ENCODE peak calls at places on chromosomes 7 and 10, in four cellular contexts. Y is A549, P is esophagus squamous epithelium, I is right lobe of liver. Z is an unnamed sample.

GRCh38 chr10:89213191-89213808 is 6.2 kb upstream of the CH25H start:
- DNase-seq in I (no peak), P (no peak), Y (peak), Z (no peak)

GRCh38 chr7:65269150-65269856 is 104.4 kb upstream of the ZNF92 start:
- DNase-seq in I (peak), Y (peak), P (no peak), Z (peak)

GRCh38 chr10:25934673-25935139 is 677 bp downstream of the MYO3A start:
- DNase-seq in P (no peak), Y (no peak), I (no peak), Z (peak)

GRCh38 chr10:9140373-9140772 is 1085.9 kb downstream of the GATA3 start:
- DNase-seq in I (no peak), Y (no peak), P (no peak), Z (no peak)

GRCh38 chr10:86868353-86868752 is 89.1 kb downstream of the MMRN2 start:
- DNase-seq in Y (no peak), I (peak), P (no peak), Z (no peak)

GRCh38 chr7:48083114-48083830 is 5.8 kb upstream of the UPP1 start:
- DNase-seq in I (no peak), Y (no peak), P (no peak), Z (no peak)

GRCh38 chr7:152030561-152030960 is 5.1 kb downstream of the GALNT11 start:
- DNase-seq in Y (no peak), I (no peak), P (no peak), Z (no peak)

GRCh38 chr10:113470372-113471240 is 82.2 kb upstream of the HABP2 start:
- DNase-seq in Y (no peak), P (no peak), I (no peak), Z (no peak)

GRCh38 chr7:35991511-35992232 is 161.4 kb upstream of the EEPD1 start:
- DNase-seq in I (no peak), Y (no peak), P (no peak), Z (no peak)

GRCh38 chr7:130912910-130913720 is 179.1 kb upstream of the KLF14 start:
- DNase-seq in Y (no peak), P (peak), I (peak), Z (no peak)
- TF ChIP-seq POLR2A in Y (peak), P (no peak), I (peak), Z (peak)

DNA sequence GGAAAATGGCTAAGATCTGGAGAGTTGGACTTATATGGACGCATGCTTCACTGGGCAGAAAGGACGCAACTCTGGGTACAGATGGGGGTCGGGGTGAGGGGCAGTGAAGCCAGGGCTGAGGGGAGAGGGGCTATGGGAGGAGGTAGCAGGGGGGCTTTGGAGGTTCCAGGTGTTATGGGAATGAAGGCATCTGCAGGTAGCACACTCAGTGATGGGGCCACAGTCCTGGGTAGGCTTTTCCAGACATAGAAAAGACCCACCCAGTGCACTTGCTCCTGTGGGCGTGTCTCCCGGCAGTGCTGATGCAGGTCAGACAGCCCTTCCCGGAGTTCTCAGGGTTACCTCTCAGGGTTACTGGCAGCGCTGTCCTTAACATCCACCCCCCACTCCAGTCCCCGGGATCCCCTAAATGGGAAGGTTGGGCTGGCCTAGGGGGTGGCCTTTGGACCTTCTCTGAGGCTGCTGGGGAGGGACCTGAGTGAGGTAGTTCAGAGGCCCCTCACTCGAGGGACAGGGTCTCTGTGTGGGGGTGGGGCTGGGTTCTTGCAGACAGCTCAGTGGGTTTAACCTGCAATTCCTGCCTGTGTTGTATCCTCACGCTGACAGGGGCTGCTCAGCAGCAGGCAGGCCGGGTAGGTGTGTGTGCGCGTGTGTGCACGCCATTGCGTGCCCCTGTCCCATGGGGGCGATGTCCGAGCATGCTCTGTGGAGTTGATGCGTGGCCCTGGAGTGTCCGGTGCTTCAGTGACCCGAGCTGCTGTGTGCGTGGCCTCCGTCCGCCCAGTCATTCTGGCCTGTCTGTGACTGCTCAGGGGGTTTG is 6.2 kb downstream of the ZYX start:
- DNase-seq in I (no peak), P (no peak), Y (no peak), Z (no peak)
- H3K27ac ChIP-seq in I (no peak), P (peak), Y (no peak), Z (peak)

DNA sequence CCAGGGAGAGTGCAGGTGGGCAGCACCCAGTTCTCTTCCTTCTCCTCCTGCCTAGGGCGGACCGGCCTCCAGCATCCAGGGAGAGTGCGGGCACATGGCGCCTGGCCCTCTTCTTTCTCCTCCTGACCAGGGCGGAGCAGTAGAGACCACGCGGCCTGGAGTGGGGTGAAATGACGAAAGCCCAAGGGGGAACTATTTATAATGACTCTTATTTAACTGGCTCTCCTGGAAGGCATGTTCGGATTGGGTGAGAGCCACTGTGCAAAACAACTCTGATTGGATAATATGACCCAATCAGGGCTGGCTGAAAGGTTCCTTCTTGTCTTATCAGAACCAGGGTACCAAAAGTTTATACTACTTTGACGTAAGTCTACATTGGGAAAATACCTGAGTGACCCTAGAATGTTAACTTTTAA is 63.1 kb downstream of the ZNF37A start:
- DNase-seq in I (no peak), Y (no peak), P (no peak), Z (no peak)
- TF ChIP-seq POLR2A in I (no peak), Y (no peak), P (no peak), Z (no peak)

GRCh38 chr7:106772655-106773108 is 92.4 kb upstream of the PIK3CG start:
- DNase-seq in I (no peak), P (no peak), Y (no peak), Z (no peak)
- H3K27ac ChIP-seq in I (no peak), P (no peak), Y (peak), Z (no peak)

DNA sequence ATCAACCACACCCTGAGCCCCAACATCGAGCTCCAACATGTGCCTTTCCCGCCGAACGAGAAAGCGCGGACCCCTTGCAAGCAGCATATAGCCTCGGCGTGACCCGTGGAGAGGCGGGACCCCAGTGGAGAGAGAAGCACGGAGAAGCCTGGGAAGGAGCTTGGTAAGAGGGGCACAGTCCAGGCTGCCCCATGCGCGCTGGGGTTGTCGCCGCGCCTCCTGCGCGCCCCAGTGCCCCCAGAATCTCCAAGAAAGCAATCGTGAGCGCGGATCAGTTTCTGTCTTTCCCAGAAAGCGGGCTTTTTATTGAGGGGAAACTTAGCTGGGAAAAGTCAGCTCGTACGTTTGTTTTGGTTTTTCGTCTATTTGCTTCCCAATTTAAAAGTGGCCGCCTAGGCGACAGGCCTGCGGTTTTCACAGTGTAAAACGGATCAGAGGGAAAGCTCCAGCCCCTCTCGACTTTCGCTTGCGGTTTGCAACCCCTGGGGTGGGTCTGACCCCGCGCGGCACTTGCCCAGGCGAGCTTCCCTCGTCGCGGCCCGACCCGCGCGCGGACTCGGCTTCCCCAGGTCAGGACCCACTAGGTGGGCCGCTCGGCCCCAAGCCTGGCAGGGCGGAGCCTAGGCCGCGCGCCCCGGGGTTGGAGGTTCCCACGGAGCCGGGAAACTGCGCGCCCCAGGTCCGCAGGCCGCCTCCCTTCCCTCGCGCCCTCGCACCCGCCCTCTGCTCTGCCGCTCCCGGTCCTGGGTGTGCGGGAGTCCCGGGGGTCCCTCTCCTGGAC is 31.1 kb downstream of the SKIDA1 start:
- DNase-seq in I (peak), P (no peak), Y (no peak), Z (peak)
- TF ChIP-seq POLR2A in I (no peak), P (no peak), Y (peak), Z (no peak)

GRCh38 chr7:32957326-32958045 is at the start of gene FKBP9:
- DNase-seq in Y (peak), P (no peak), I (peak), Z (peak)
- H3K27ac ChIP-seq in Y (peak), P (peak), I (peak), Z (peak)

DNA sequence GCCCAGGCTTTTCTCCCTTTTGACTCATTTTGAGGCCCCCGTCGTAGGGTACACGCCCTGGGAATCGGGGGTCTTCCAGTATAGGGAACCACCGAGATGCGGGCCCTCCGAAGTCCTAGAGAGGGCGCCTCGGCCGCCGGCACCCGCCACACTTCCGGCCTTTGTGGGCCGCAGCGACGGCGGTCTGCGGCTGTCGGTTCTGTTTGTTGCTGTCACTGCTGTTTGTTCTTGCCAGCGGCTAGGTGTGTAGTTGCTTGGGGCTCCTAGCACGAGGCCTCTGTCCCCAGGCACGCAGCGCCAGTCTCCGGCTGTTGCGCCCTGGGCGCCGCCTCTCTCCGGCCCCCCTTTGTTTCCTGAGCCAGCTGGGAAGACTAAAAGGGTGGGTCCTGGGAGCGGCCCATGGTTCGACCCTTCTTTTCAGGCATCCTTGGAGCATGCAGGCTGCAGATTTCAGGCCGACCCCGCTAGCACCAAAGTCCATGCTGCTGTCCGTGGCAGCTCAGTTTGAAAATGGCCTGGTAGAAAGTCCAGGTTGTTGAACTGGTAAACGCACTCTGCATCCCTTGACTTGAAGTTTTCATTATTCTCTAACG is 17.8 kb upstream of the ZKSCAN1 start:
- DNase-seq in Y (no peak), P (no peak), I (peak), Z (peak)
- TF ChIP-seq POLR2A in Y (no peak), P (no peak), I (peak), Z (no peak)

DNA sequence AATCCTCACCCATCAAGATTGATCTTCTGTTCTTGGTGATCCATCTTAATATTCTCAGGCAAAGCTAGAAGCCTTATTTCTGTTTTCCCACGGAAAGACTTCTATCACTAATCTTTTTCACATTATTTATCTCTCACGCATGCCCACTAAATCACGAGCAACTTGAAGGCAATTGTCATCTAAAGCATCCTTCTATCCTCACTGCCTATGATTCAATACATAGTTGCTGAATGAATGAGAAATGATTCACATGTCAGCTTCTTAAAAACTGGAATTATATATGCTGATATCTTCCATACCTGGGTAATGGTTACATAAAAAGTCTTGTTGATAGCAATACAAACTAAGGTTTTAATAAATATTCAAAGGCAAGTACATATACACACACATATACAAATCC is 12.5 kb upstream of the COL1A2 start:
- DNase-seq in Y (no peak), I (no peak), P (no peak), Z (no peak)
- H3K27ac ChIP-seq in Y (peak), I (no peak), P (no peak), Z (no peak)

DNA sequence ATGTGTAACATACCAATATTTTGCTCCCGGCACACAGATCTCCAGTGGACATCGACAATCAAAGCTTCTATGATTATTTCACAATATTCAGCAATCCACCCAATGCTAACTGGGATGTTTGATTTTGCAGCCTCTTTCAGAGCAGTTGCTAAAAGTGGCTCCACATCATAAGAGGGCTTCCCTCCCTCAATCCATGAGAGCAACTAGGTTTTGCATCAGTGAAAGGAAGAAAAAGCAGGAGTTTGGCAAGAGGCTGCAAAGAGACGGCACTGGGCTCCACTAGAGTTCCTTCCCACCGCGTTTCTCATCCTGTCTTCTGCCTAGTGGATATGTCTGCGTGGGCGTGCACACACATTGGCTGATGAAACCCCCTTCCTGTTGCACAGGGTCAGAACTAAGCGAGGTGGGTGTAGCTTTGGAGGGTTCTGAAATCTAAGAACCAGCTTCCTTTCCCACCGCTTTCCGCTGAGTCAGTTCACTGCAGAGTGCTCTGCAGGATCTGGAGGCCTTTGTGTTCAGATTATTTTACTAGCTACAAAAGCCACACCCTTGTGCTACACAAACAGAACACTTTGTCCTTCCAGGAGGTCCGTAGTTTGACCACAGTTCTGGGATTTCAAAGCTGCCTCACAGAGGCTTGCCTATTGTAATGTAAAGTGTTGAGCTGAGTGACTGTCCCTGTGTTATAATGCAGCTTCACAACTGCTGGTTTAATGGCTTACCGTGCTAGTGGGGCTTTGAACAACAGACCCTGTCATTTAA is 28.1 kb downstream of the ARL4A start:
- DNase-seq in P (peak), Y (peak), I (peak), Z (no peak)
- TF ChIP-seq POLR2A in P (no peak), Y (peak), I (peak), Z (peak)

GRCh38 chr7:55533050-55533728 is 39.1 kb downstream of the VOPP1 start:
- DNase-seq in P (no peak), I (no peak), Y (no peak), Z (peak)
- H3K27ac ChIP-seq in P (peak), I (no peak), Y (no peak), Z (peak)